ENCODE peak calls at places on chromosomes 2 and 18, in four cellular contexts. One of them, this sample, is unnamed.

GRCh38 chr2:136225950-136226835 is 108.2 kb upstream of the CXCR4 start:
- DNase-seq in BE2C: no peak
- DNase-seq in brain microvascular endothelial cell: no peak
- DNase-seq in PC-9: no peak
- DNase-seq in this sample: no peak

GRCh38 chr2:62527478-62528210 is 21.6 kb upstream of the TMEM17 start:
- DNase-seq in BE2C: no peak
- DNase-seq in brain microvascular endothelial cell: no peak
- DNase-seq in PC-9: no peak
- DNase-seq in this sample: no peak

GRCh38 chr2:33107690-33108482 is 161.1 kb downstream of the LTBP1 start:
- DNase-seq in BE2C: no peak
- DNase-seq in brain microvascular endothelial cell: no peak
- DNase-seq in PC-9: no peak
- DNase-seq in this sample: no peak

GRCh38 chr18:7177131-7177744 is 53.7 kb upstream of the LRRC30 start:
- DNase-seq in PC-9: peak
- DNase-seq in brain microvascular endothelial cell: peak
- DNase-seq in BE2C: peak
- DNase-seq in this sample: peak

GRCh38 chr2:158009425-158009824 is 92.3 kb upstream of the UPP2 start:
- DNase-seq in PC-9: no peak
- DNase-seq in BE2C: no peak
- DNase-seq in brain microvascular endothelial cell: no peak
- DNase-seq in this sample: no peak

GRCh38 chr2:159925975-159926374 is 128.0 kb upstream of the CD302 start:
- DNase-seq in PC-9: no peak
- DNase-seq in BE2C: no peak
- DNase-seq in brain microvascular endothelial cell: no peak
- DNase-seq in this sample: no peak

GRCh38 chr2:8659735-8660492 is 21.9 kb upstream of the ID2 start:
- DNase-seq in brain microvascular endothelial cell: no peak
- DNase-seq in PC-9: no peak
- DNase-seq in BE2C: peak
- DNase-seq in this sample: no peak

GRCh38 chr2:201574754-201575153 is 68.5 kb downstream of the TMEM237 start:
- DNase-seq in PC-9: no peak
- DNase-seq in brain microvascular endothelial cell: no peak
- DNase-seq in BE2C: no peak
- DNase-seq in this sample: no peak

DNA sequence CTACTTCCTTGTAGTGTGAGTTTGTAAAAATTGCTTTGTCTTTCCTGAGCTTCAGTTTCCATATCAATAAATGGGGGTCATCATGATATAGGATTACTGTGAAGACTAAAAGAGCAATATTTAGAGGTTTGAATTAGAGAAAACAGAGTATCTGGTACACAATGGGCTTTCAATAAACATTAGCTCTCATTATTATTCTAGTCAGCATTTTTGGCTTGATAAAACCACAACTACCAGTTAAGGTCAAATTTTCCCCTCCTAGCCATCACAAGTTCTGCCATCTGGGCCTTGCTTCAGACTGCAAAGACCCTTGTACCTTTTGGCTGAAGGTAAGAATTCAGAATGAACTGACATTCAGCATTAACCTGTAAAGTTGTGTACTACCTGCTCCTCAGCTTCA is 52.5 kb upstream of the FRZB start:
- DNase-seq in PC-9: no peak
- DNase-seq in BE2C: no peak
- DNase-seq in brain microvascular endothelial cell: no peak
- DNase-seq in this sample: no peak
- TF ChIP-seq CTCF in PC-9: no peak
- TF ChIP-seq CTCF in BE2C: no peak
- TF ChIP-seq CTCF in brain microvascular endothelial cell: no peak
- TF ChIP-seq CTCF in this sample: no peak

DNA sequence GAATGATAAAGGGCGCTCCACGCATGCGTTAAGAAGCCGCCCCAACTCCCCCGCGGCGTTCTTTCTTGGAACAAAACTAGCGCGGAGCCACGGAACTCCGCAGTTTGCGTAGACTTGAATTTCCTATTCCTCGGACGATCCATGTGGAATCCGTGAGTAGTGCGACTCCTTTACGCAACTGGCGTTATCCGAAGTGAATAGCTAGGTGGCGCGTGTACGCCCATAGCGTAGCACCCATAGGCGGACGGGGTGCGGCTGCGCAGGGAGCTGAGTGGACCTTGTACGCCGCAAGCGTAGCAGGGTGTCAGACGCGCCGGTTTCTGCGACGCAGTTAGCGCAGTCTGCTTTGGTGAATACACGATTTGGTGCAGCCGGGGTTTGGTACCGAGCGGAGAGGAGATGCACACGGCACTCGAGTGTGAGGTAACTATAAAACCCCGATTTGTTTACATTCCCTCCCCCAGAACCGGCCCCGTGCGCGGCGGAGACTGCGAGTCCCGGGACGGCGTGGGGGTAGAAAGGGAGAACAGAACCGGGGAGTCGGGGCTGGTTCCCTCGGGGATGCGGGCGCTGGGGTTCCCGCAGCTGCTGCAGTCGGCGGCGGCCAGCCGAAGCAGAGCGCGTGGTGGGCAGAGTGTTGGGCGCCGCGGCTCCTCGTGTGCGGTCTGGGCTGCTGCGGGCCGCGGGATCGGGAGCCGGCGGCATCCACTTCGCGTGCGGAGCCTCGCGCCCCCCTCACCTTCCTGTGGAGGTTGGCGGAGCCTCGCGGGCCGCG is at the start of gene SLC39A10:
- DNase-seq in PC-9: peak
- DNase-seq in brain microvascular endothelial cell: peak
- DNase-seq in BE2C: peak
- DNase-seq in this sample: peak
- TF ChIP-seq CTCF in PC-9: no peak
- TF ChIP-seq CTCF in brain microvascular endothelial cell: peak
- TF ChIP-seq CTCF in BE2C: no peak
- TF ChIP-seq CTCF in this sample: no peak

DNA sequence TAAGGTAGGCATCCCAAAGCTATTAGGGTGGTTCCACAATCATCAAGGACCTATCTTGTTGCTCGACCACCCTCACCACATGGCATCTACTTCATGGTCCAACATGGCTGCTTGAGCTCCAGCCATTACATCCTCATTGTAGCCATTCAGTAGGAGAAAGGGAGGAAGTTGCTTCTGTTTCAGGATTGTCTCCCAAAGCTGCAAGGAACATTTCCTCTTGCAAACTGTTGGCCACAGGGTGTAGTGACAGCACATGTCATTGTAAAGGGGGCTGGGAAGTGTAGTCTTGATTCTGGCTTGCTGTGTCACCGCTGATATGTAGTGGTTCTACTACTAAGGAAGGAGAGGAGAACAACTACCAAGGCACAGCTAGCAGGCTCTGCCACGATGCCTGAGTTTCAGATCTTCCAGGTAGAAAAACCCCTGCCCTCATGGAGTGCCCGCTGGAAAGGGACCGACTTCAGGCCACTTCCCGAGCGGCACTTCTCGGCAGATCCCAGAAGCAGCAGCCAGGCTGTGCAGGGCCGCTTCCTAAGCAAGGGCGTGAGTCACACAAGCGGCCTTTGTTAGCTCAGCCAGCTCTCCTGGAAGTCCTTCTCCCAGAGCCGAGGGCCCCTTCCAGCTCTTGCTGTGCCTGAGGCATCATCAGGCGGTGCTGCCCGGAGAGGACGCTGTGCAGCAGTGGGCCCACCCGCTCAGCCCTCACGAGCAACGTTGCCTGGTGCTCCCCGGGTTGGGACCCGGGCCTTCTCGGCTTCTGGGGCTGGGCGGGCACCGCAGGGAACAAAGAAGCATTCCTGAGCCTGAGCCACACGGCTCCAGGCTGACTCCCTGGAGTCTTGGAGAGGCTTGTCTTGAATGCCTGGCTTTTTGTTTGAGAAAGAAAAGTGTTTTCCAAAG is 58.2 kb downstream of the HS6ST1 start:
- DNase-seq in BE2C: no peak
- DNase-seq in PC-9: peak
- DNase-seq in brain microvascular endothelial cell: peak
- DNase-seq in this sample: no peak
- TF ChIP-seq CTCF in BE2C: no peak
- TF ChIP-seq CTCF in PC-9: no peak
- TF ChIP-seq CTCF in brain microvascular endothelial cell: peak
- TF ChIP-seq CTCF in this sample: no peak

GRCh38 chr2:47437287-47437686 is 34.3 kb downstream of the MSH2 start:
- DNase-seq in PC-9: no peak
- DNase-seq in BE2C: no peak
- DNase-seq in brain microvascular endothelial cell: no peak
- DNase-seq in this sample: no peak
- TF ChIP-seq CTCF in PC-9: peak
- TF ChIP-seq CTCF in BE2C: peak
- TF ChIP-seq CTCF in brain microvascular endothelial cell: peak
- TF ChIP-seq CTCF in this sample: peak

GRCh38 chr2:129281761-129282160 is 697.7 kb upstream of the RAB6C start:
- DNase-seq in brain microvascular endothelial cell: no peak
- DNase-seq in BE2C: no peak
- DNase-seq in PC-9: no peak
- DNase-seq in this sample: no peak

GRCh38 chr2:129277188-129277587 is 702.3 kb upstream of the RAB6C start:
- DNase-seq in brain microvascular endothelial cell: no peak
- DNase-seq in PC-9: no peak
- DNase-seq in BE2C: no peak
- DNase-seq in this sample: no peak

GRCh38 chr2:129274038-129274415 is 705.4 kb upstream of the RAB6C start:
- DNase-seq in PC-9: no peak
- DNase-seq in BE2C: no peak
- DNase-seq in brain microvascular endothelial cell: no peak
- DNase-seq in this sample: no peak

GRCh38 chr2:129275706-129276105 is 703.8 kb upstream of the RAB6C start:
- DNase-seq in BE2C: no peak
- DNase-seq in PC-9: no peak
- DNase-seq in brain microvascular endothelial cell: no peak
- DNase-seq in this sample: no peak

DNA sequence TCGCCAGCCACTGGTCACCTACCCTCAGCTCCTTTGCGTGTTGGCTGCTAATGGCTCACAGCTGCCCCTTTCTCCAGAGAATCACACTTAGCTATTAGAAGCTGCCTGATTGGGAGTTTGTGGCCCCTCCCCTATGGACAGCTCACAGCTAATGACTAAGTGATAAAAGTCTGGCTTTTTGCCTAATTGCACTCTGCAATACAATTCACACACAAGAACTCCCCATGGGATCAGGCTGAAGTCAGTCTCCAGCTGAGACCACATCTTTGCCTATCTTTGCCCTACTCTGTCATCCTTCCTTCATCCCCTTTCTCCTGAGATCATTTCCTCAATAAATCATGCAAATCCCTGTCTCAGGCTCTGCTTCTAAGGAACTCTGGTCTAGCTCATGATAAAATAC is 701.9 kb upstream of the RAB6C start:
- DNase-seq in BE2C: no peak
- DNase-seq in PC-9: no peak
- DNase-seq in brain microvascular endothelial cell: no peak
- DNase-seq in this sample: no peak
- TF ChIP-seq CTCF in BE2C: no peak
- TF ChIP-seq CTCF in PC-9: no peak
- TF ChIP-seq CTCF in brain microvascular endothelial cell: no peak
- TF ChIP-seq CTCF in this sample: no peak

GRCh38 chr2:134411828-134412638 is 158.2 kb downstream of the MGAT5 start:
- DNase-seq in PC-9: peak
- DNase-seq in BE2C: peak
- DNase-seq in brain microvascular endothelial cell: peak
- DNase-seq in this sample: peak
- TF ChIP-seq CTCF in PC-9: peak
- TF ChIP-seq CTCF in BE2C: peak
- TF ChIP-seq CTCF in brain microvascular endothelial cell: peak
- TF ChIP-seq CTCF in this sample: peak

GRCh38 chr2:39436592-39437521 is at the start of gene MAP4K3:
- DNase-seq in BE2C: peak
- DNase-seq in brain microvascular endothelial cell: peak
- DNase-seq in PC-9: peak
- DNase-seq in this sample: peak
- TF ChIP-seq CTCF in BE2C: no peak
- TF ChIP-seq CTCF in brain microvascular endothelial cell: no peak
- TF ChIP-seq CTCF in PC-9: no peak
- TF ChIP-seq CTCF in this sample: no peak